ENCODE peak calls at places on chromosomes 7 and 10, in seven cellular contexts. W is GM23338, V is A549, P is AG04450, T is kidney epithelial cell, M is OCI-LY7, L is lower leg skin. X is an unnamed sample.

GRCh38 chr10:82680688-82681087 is 805.7 kb downstream of the NRG3 start:
- DNase-seq in W (no peak), V (no peak), P (no peak), T (no peak), M (no peak), L (no peak), X (no peak)

GRCh38 chr7:55158541-55158940 is 139.7 kb downstream of the EGFR start:
- DNase-seq in W (no peak), V (no peak), P (no peak), T (peak), M (no peak), L (peak), X (peak)

GRCh38 chr7:79528421-79528820 is 75.0 kb upstream of the MAGI2 start:
- DNase-seq in W (peak), V (no peak), P (no peak), T (peak), M (no peak), L (no peak), X (no peak)

GRCh38 chr10:97762816-97763215 is 9.0 kb downstream of the SFRP5 start:
- DNase-seq in W (peak), V (no peak), P (no peak), T (no peak), M (no peak), L (no peak), X (peak)

GRCh38 chr10:103982639-103983038 is 15.7 kb downstream of the SLK start:
- DNase-seq in W (peak), V (no peak), P (no peak), T (no peak), M (peak), L (no peak), X (no peak)

GRCh38 chr7:135856356-135857144 is 107.9 kb upstream of the FAM180A start:
- DNase-seq in W (no peak), V (no peak), P (no peak), T (peak), M (no peak), L (no peak), X (no peak)

GRCh38 chr7:157699357-157700013 is 362.7 kb downstream of the DNAJB6 start:
- DNase-seq in W (no peak), V (no peak), P (no peak), T (no peak), M (no peak), L (peak), X (no peak)

GRCh38 chr7:47501406-47501805 is 80.5 kb downstream of the TNS3 start:
- DNase-seq in W (no peak), V (no peak), P (peak), T (no peak), M (no peak), L (no peak), X (peak)

GRCh38 chr10:50417486-50417905 is 166.2 kb upstream of the ASAH2 start:
- DNase-seq in W (peak), V (peak), P (no peak), T (no peak), M (peak), L (no peak), X (no peak)

GRCh38 chr10:11446133-11446532 is 165.3 kb downstream of the USP6NL start:
- DNase-seq in W (no peak), V (no peak), P (no peak), T (no peak), M (no peak), L (peak), X (no peak)

GRCh38 chr10:33334839-33335549 is 527 bp upstream of the NRP1 start:
- DNase-seq in W (peak), V (peak), P (peak), T (no peak), M (no peak), L (peak), X (no peak)

GRCh38 chr10:131201741-131202515 is 109.6 kb downstream of the TCERG1L start:
- DNase-seq in W (no peak), V (no peak), P (no peak), T (no peak), M (no peak), L (peak), X (no peak)

GRCh38 chr10:11588878-11589277 is 22.6 kb downstream of the USP6NL start:
- DNase-seq in W (no peak), V (no peak), P (no peak), T (no peak), M (no peak), L (no peak), X (no peak)

GRCh38 chr7:94391716-94392390 is 2.8 kb upstream of the COL1A2 start:
- DNase-seq in W (peak), V (no peak), P (peak), T (no peak), M (no peak), L (no peak), X (no peak)

GRCh38 chr10:50563906-50564305 is 59.9 kb downstream of the SGMS1 start:
- DNase-seq in W (peak), V (no peak), P (no peak), T (no peak), M (no peak), L (no peak), X (no peak)

GRCh38 chr10:122588381-122588780 is 27.8 kb downstream of the DMBT1 start:
- DNase-seq in W (no peak), V (no peak), P (no peak), T (no peak), M (no peak), L (no peak), X (no peak)

GRCh38 chr10:20105236-20105635 is 289.0 kb downstream of the PLXDC2 start:
- DNase-seq in W (no peak), V (no peak), P (no peak), T (no peak), M (no peak), L (no peak), X (no peak)

GRCh38 chr7:42495251-42495650 is 258.2 kb upstream of the GLI3 start:
- DNase-seq in W (no peak), V (no peak), P (no peak), T (no peak), M (no peak), L (no peak), X (no peak)

GRCh38 chr7:68245688-68246087 is 1249.1 kb downstream of the TYW1 start:
- DNase-seq in W (peak), V (no peak), P (no peak), T (peak), M (no peak), L (no peak), X (peak)

GRCh38 chr7:74709880-74710671 is 52.6 kb downstream of the GTF2I start:
- DNase-seq in W (peak), V (no peak), P (no peak), T (no peak), M (peak), L (no peak), X (no peak)

GRCh38 chr7:141208539-141208938 is 134.7 kb downstream of the TMEM178B start:
- DNase-seq in W (peak), V (no peak), P (no peak), T (no peak), M (no peak), L (no peak), X (no peak)

DNA sequence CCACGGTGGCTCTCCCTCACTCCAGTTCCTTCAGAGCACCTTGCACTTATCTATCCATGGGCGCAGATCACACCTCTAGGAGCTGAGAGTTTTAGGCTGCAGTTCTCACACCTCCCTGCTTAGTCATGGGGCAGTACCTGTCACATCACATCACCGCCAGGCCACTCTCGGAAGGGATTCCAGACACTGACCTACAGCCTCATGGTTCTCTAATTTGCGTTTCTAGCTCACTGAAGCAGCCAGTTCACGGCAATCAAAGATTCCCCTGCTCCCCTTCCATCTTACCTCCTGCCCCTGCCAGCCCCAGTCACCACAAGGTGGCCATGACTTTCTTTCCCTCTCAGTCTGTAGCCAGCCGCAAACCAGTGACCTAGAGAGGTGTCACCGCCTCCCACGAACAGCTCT is 34.2 kb downstream of the ADRB1 start:
- DNase-seq in W (peak), V (no peak), P (no peak), T (no peak), M (no peak), L (peak), X (no peak)
- TF ChIP-seq CTCF in W (peak), V (no peak), P (no peak), T (no peak), M (peak), L (no peak), X (peak)

GRCh38 chr10:24850726-24851300 is 101.6 kb downstream of the PRTFDC1 start:
- DNase-seq in W (no peak), V (no peak), P (no peak), T (no peak), M (no peak), L (no peak), X (no peak)
- H3K4me3 ChIP-seq in W (no peak), V (no peak), P (no peak), T (no peak), M (no peak), L (no peak), X (no peak)

GRCh38 chr10:18216482-18216881 is 76.3 kb downstream of the CACNB2 start:
- DNase-seq in W (peak), V (no peak), P (no peak), T (no peak), M (no peak), L (no peak), X (no peak)
- TF ChIP-seq CTCF in W (peak), V (peak), P (peak), T (peak), M (peak), L (no peak), X (peak)

GRCh38 chr10:18649364-18649959 is 1.9 kb downstream of the NSUN6 start:
- DNase-seq in W (no peak), V (no peak), P (no peak), T (no peak), M (peak), L (no peak), X (no peak)
- H3K4me3 ChIP-seq in W (peak), V (no peak), P (peak), T (no peak), M (peak), L (no peak), X (no peak)

DNA sequence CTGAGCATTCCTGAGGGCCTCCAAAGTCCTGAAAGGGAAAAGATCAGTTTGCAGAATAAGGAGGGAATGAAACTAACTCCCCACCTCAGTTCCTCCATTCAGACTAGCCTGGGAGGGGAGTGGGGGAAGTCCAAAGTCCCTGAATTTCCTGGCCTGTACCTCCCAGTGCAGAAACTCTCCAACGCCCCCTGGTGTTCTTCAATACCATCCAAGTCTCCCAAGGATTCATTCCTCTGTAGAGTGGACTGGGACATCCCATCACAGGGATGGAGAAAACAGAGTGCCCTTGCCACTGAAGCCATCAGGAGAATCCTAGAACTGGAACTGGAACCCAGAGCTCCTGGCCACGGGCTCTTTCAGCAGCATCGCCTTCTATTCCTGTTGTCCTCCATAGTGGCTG is 1.6 kb upstream of the COL13A1 start:
- DNase-seq in W (peak), V (peak), P (peak), T (no peak), M (peak), L (no peak), X (no peak)
- TF ChIP-seq CTCF in W (peak), V (peak), P (peak), T (peak), M (peak), L (no peak), X (peak)

X was measured in retinal pigment epithelial cell.